ENCODE peak calls at places on chromosome 12, in six cellular contexts. D is neuronal stem cell, I is mesendoderm, A is H1, H is IMR-90, V is trophoblast cell. C is an unnamed sample.

GRCh38 chr12:122018937-122019336 is 2.7 kb upstream of the BCL7A start:
- DNase-seq in D (no peak), I (no peak), A (no peak), H (no peak), V (no peak), C (no peak)

GRCh38 chr12:111777345-111778045 is 10.8 kb downstream of the ALDH2 start:
- DNase-seq in D (no peak), I (no peak), A (no peak), H (no peak), V (no peak), C (no peak)

GRCh38 chr12:80598004-80598606 is 109.3 kb upstream of the MYF6 start:
- DNase-seq in D (no peak), I (peak), A (no peak), H (peak), V (peak), C (peak)

GRCh38 chr12:121232977-121233627 is 23.2 kb downstream of the P2RX4 start:
- DNase-seq in D (no peak), I (peak), A (peak), H (no peak), V (peak), C (no peak)

GRCh38 chr12:16939871-16940306 is 333.9 kb upstream of the LMO3 start:
- DNase-seq in D (peak), I (peak), A (peak), H (peak), V (peak), C (peak)

GRCh38 chr12:1811281-1811947 is 9.0 kb upstream of the LRTM2 start:
- DNase-seq in D (no peak), I (no peak), A (no peak), H (peak), V (no peak), C (peak)

GRCh38 chr12:64666054-64666914 is 56.0 kb downstream of the RASSF3 start:
- DNase-seq in D (no peak), I (no peak), A (no peak), H (peak), V (no peak), C (peak)

GRCh38 chr12:124392271-124392990 is 97.5 kb downstream of the RFLNA start:
- DNase-seq in D (no peak), I (peak), A (peak), H (peak), V (no peak), C (peak)

GRCh38 chr12:131280426-131280825 is 326.7 kb downstream of the ADGRD1 start:
- DNase-seq in D (no peak), I (no peak), A (no peak), H (no peak), V (no peak), C (no peak)

GRCh38 chr12:130952545-130952954 is 1.2 kb upstream of the ADGRD1 start:
- DNase-seq in D (no peak), I (peak), A (no peak), H (no peak), V (no peak), C (no peak)

GRCh38 chr12:45648070-45648469 is 81.4 kb upstream of the ARID2 start:
- DNase-seq in D (no peak), I (no peak), A (no peak), H (no peak), V (no peak), C (no peak)

GRCh38 chr12:51082561-51083139 is 746 bp downstream of the CSRNP2 start:
- DNase-seq in D (no peak), I (peak), A (no peak), H (peak), V (peak), C (peak)

GRCh38 chr12:124498870-124499753 is 68.3 kb downstream of the NCOR2 start:
- DNase-seq in D (no peak), I (no peak), A (no peak), H (peak), V (no peak), C (no peak)

GRCh38 chr12:132597333-132598283 is 12.8 kb downstream of the LRCOL1 start:
- DNase-seq in D (peak), I (peak), A (peak), H (peak), V (peak), C (peak)

GRCh38 chr12:2258035-2258434 is 205.2 kb downstream of the CACNA1C start:
- DNase-seq in D (no peak), I (no peak), A (no peak), H (no peak), V (no peak), C (no peak)

GRCh38 chr12:109650808-109651207 is 62.8 kb upstream of the FAM222A start:
- DNase-seq in D (no peak), I (no peak), A (no peak), H (no peak), V (no peak), C (no peak)

GRCh38 chr12:94770777-94771176 is 120.4 kb upstream of the TMCC3 start:
- DNase-seq in D (no peak), I (no peak), A (no peak), H (no peak), V (no peak), C (no peak)

GRCh38 chr12:104177663-104178501 is 37.7 kb upstream of the TXNRD1 start:
- DNase-seq in D (no peak), I (peak), A (peak), H (peak), V (peak), C (peak)

GRCh38 chr12:48542300-48542928 is 17.0 kb downstream of the OR8S1 start:
- DNase-seq in D (peak), I (peak), A (peak), H (peak), V (no peak), C (peak)

GRCh38 chr12:58341791-58342190 is 400.4 kb downstream of the ATP23 start:
- DNase-seq in D (no peak), I (no peak), A (no peak), H (peak), V (peak), C (peak)

DNA sequence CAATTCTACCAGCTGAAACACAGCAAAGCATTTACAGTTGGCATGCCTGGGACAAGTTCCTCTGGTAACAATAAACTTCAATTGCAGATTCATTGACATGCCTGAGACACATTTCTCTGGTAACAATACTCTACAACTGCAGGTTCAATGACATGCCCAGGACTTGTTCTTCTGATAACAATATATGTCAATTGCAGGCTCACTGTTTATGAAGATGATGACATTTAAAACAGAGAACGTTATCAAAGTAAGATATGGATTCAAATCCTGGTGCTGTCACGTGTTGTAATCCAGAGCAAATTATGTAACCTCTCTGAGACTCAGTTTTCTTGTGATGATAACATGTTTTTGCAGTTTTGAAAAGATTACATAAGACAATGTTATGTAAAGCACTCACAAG is 20.5 kb downstream of the KITLG start:
- DNase-seq in D (no peak), I (no peak), A (no peak), H (no peak), V (no peak), C (no peak)
- H3K4me3 ChIP-seq in D (no peak), I (no peak), A (no peak), H (no peak), V (no peak), C (no peak)

GRCh38 chr12:116818948-116819832 is 62.1 kb downstream of the HRK start:
- DNase-seq in D (peak), I (peak), A (peak), H (peak), V (peak), C (peak)
- H3K4ac ChIP-seq in D (no peak), I (peak), A (no peak), H (peak), V (peak), C (peak)

DNA sequence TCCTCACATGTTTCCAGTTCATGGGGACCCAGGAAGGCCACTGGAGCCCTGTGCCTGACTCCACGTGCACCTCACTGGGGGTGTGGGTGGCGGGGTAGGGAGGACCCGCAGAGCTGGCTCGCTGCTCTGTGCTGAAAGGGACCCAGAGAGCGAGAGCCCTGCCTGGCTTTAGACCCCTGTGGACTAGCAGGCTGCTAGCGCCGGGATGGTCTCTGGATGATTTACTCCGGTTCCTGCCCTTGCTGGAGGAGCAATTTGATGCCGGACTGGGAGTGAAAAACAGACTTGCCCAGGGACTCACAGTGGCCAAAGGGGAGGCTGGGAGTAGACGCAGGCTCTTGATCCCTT is 49.0 kb downstream of the NTF3 start:
- DNase-seq in D (no peak), I (peak), A (peak), H (no peak), V (no peak), C (peak)
- H3K4me3 ChIP-seq in D (no peak), I (no peak), A (peak), H (no peak), V (no peak), C (no peak)

GRCh38 chr12:108560321-108560721 is 652 bp downstream of the SART3 start:
- DNase-seq in D (no peak), I (peak), A (no peak), H (peak), V (peak), C (peak)

GRCh38 chr12:108559748-108560147 is 1.2 kb downstream of the SART3 start:
- DNase-seq in D (no peak), I (peak), A (no peak), H (no peak), V (no peak), C (no peak)

GRCh38 chr12:108562348-108563134 is at the start of gene ISCU:
- DNase-seq in D (peak), I (peak), A (peak), H (peak), V (peak), C (peak)

GRCh38 chr12:108561852-108562347 is 496 bp upstream of the ISCU start:
- DNase-seq in D (no peak), I (peak), A (no peak), H (no peak), V (no peak), C (no peak)

DNA sequence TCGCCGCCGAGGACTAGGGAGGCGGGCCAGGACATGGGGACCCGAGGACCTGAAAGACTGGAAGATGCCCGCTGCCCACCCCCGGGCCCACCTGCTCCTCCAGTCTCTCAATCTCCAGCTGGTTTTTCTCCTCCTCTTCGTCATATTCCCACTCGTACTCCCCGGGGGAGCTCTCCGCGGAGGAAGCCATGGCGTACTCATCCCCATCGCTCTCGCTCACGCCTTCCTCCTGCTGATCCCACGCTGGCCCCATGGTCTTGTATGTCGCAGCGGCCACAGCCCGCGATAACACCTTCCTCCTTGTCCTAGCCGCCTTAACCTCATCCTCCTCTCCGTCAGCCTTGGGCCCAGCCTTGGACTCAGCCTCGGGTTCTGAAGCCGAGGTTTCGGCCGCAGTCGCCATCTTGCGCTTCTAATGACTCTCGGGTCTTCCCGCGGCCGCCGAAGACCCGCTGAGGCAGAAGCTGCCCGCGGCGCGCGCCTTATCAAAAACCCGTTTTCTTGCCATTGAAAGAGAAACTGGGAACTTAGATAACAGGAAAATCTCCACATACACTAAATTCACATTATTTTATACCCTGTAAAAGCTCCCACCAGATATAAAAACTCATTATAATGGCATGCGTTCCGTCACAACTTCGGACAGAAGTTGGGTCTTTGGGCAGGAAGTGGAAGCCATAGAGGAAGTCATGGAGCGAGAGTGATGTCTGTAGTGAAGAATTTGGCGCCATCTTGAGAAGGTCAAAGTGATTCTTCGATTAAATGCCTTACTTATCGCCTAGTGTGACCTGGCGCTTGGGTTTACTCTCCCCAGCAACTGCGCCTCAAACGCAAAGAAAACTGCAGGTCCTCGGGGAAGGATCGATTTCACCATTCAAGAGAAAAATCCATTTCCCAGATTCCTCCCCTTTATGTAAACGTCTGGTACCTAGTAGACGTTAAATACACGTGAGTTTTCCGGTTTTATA is at the start of gene SART3:
- DNase-seq in D (peak), I (peak), A (peak), H (peak), V (peak), C (peak)
- H3K4ac ChIP-seq in D (peak), I (peak), A (peak), H (peak), V (peak), C (peak)

GRCh38 chr12:76555797-76556196 is 3.8 kb downstream of the OSBPL8 start:
- DNase-seq in D (no peak), I (no peak), A (no peak), H (no peak), V (no peak), C (no peak)
- H3K4me3 ChIP-seq in D (no peak), I (no peak), A (no peak), H (no peak), V (no peak), C (peak)

GRCh38 chr12:52907092-52907810 is 2.4 kb upstream of the KRT8 start:
- DNase-seq in D (no peak), I (peak), A (no peak), H (no peak), V (peak), C (peak)
- H3K4ac ChIP-seq in D (no peak), I (peak), A (peak), H (peak), V (peak), C (peak)

GRCh38 chr12:62533755-62534107 is 67.1 kb downstream of the MON2 start:
- DNase-seq in D (no peak), I (no peak), A (no peak), H (peak), V (no peak), C (no peak)

GRCh38 chr12:62533087-62533754 is 66.6 kb downstream of the MON2 start:
- DNase-seq in D (no peak), I (no peak), A (no peak), H (no peak), V (no peak), C (no peak)

GRCh38 chr12:62536546-62536945 is 69.9 kb downstream of the MON2 start:
- DNase-seq in D (no peak), I (no peak), A (no peak), H (no peak), V (no peak), C (no peak)

GRCh38 chr12:62530596-62530995 is 64.0 kb downstream of the MON2 start:
- DNase-seq in D (no peak), I (no peak), A (no peak), H (peak), V (peak), C (peak)

DNA sequence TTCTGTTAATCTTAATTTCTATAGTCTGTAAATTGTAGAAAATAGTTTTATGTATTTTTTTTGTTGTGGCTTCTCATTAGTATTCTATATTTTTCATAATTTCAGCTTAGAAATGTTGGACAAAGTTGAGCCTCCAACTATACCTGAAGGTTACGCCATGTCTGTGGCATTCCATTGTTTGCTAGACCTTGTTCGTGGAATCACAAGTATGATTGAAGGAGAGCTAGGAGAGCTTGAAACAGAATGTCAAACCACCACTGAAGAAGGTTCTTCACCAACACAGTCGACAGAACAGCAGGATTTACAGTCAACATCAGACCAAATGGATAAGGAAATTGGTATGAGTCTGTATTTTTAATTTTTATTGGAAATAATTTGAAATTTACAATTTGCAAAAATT is 65.7 kb downstream of the MON2 start:
- DNase-seq in D (no peak), I (no peak), A (no peak), H (no peak), V (peak), C (no peak)
- H3K4me3 ChIP-seq in D (no peak), I (no peak), A (no peak), H (no peak), V (no peak), C (no peak)

GRCh38 chr12:10614056-10614370 is 604 bp upstream of the MAGOHB start:
- DNase-seq in D (no peak), I (no peak), A (no peak), H (no peak), V (no peak), C (no peak)

GRCh38 chr12:10612110-10612509 is 1.3 kb downstream of the MAGOHB start:
- DNase-seq in D (no peak), I (no peak), A (no peak), H (no peak), V (no peak), C (no peak)

GRCh38 chr12:10613334-10614055 is at the start of gene MAGOHB:
- DNase-seq in D (peak), I (peak), A (peak), H (peak), V (peak), C (peak)

GRCh38 chr12:10615532-10615931 is 2.1 kb upstream of the MAGOHB start:
- DNase-seq in D (no peak), I (peak), A (no peak), H (no peak), V (peak), C (peak)

DNA sequence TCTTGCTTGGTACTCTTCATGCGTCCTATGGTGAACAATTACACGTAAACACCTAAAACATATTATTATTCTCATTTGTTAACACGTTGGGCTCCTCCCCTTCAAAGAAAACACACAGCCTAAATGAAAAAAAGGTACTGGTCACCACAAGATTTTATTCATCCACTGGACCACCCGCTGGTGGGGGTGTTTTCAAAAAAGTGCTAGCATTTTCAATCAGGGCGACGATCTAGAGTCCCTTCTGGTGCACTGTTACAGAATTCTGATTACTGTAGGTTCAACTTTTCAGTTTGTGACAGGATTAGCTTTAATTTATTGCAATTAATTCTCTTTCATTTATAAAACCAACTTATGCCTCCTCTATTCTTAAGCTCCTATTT is 465 bp downstream of the MAGOHB start:
- DNase-seq in D (peak), I (peak), A (no peak), H (no peak), V (no peak), C (no peak)
- H3K4ac ChIP-seq in D (no peak), I (peak), A (no peak), H (peak), V (peak), C (peak)

C was measured in mesenchymal stem cell.